ENCODE peak calls at places on chromosomes 11 and 22, in eight cellular contexts. E is astrocyte of the spinal cord; U is stimulated activated CD4-positive, alpha-beta T cell treated with anti-CD3 and anti-CD28 coated beads, Interleukin-1b, Interleukin-23, amount 100 ng/mL, for 1 hour; C is GM23338; N is choroid plexus epithelial cell; K is AG09309; X is GM03348; O is activated CD4-positive, alpha-beta T cell treated with anti-CD3 and anti-CD28 coated beads, Interleukin-2, amount 50 U/mL, for 24 hours. Q is an unnamed sample.

GRCh38 chr11:112518371-112518770 is 257.7 kb upstream of the PLET1 start:
- DNase-seq in E (no peak), U (no peak), C (no peak), N (no peak), K (no peak), X (no peak), O (no peak), Q (no peak)

GRCh38 chr11:65040520-65041205 is 347 bp upstream of the SAC3D1 start:
- DNase-seq in E (peak; percentile 96), U (peak; percentile 63), C (peak; percentile 94), N (peak; percentile 94), K (peak; percentile 64), X (peak; percentile 96), O (peak; percentile 75), Q (peak; percentile 84)

GRCh38 chr22:24146190-24146616 is 35.1 kb upstream of the SUSD2 start:
- DNase-seq in E (peak; percentile 73), U (no peak), C (peak; percentile 75), N (peak; percentile 87), K (peak; percentile 53), X (peak; percentile 72), O (no peak), Q (no peak)

GRCh38 chr11:1647901-1648721 is 18.5 kb downstream of the KRTAP5-5 start:
- DNase-seq in E (no peak), U (no peak), C (peak; percentile 35), N (no peak), K (no peak), X (no peak), O (no peak), Q (no peak)

GRCh38 chr11:13108416-13108815 is 99.3 kb downstream of the RASSF10 start:
- DNase-seq in E (no peak), U (no peak), C (no peak), N (no peak), K (no peak), X (no peak), O (no peak), Q (no peak)

GRCh38 chr11:65539401-65540289 is 14.8 kb downstream of the SCYL1 start:
- DNase-seq in E (no peak), U (no peak), C (peak; percentile 79), N (no peak), K (no peak), X (no peak), O (no peak), Q (no peak)

GRCh38 chr11:35418282-35418846 is 994 bp downstream of the SLC1A2 start:
- DNase-seq in E (no peak), U (no peak), C (peak; percentile 80), N (no peak), K (no peak), X (peak; percentile 20), O (no peak), Q (no peak)

GRCh38 chr22:37517826-37518450 is 1.3 kb downstream of the CARD10 start:
- DNase-seq in E (no peak), U (no peak), C (no peak), N (no peak), K (no peak), X (no peak), O (no peak), Q (no peak)

GRCh38 chr22:21939392-21940319 is 13.0 kb downstream of the PPM1F start:
- DNase-seq in E (no peak), U (no peak), C (no peak), N (no peak), K (no peak), X (no peak), O (no peak), Q (no peak)

GRCh38 chr22:28142361-28142801 is 223.3 kb upstream of the PITPNB start:
- DNase-seq in E (peak; percentile 87), U (no peak), C (no peak), N (peak; percentile 95), K (peak; percentile 91), X (peak; percentile 53), O (no peak), Q (no peak)

GRCh38 chr22:24768537-24769374 is 5.8 kb downstream of the PIWIL3 start:
- DNase-seq in E (peak; percentile 56), U (no peak), C (peak; percentile 86), N (peak; percentile 76), K (no peak), X (peak; percentile 74), O (no peak), Q (peak; percentile 73)

GRCh38 chr11:13283636-13284035 is 6.0 kb downstream of the BMAL1 start:
- DNase-seq in E (no peak), U (no peak), C (peak; percentile 87), N (peak; percentile 52), K (no peak), X (no peak), O (no peak), Q (no peak)

GRCh38 chr22:45322873-45323525 is 13.3 kb downstream of the FAM118A start:
- DNase-seq in E (no peak), U (no peak), C (no peak), N (no peak), K (no peak), X (no peak), O (no peak), Q (no peak)